ENCODE peak calls at places on chromosomes 3 and 15, in five cellular contexts. G, H, C, R and O are unnamed samples. For H3K4me1, the result is how much of the 10 kb centered on the place peaks cover.

GRCh38 chr3:18512007-18512406 is 86.9 kb upstream of the SATB1 start:
- DNase-seq in R (no peak), G (no peak), H (no peak), C (no peak), O (no peak)

GRCh38 chr15:47742742-47743141 is 25.4 kb downstream of the SEMA6D start:
- DNase-seq in C (no peak), R (no peak), G (no peak), H (no peak), O (no peak)

GRCh38 chr3:10693457-10693856 is 122.6 kb upstream of the SLC6A11 start:
- DNase-seq in C (no peak), H (no peak), G (no peak), R (no peak), O (no peak)

GRCh38 chr3:12831582-12831866 is 9.8 kb downstream of the RPL32 start:
- DNase-seq in H (no peak), R (no peak), G (no peak), C (no peak), O (no peak)

GRCh38 chr3:43086460-43087165 is 19.3 kb downstream of the POMGNT2 start:
- DNase-seq in G (no peak), H (no peak), R (no peak), C (no peak), O (no peak)

GRCh38 chr15:39018966-39019365 is 454.4 kb upstream of the RASGRP1 start:
- DNase-seq in C (no peak), R (no peak), G (no peak), H (no peak), O (no peak)

GRCh38 chr3:134527037-134527436 is 41.2 kb downstream of the CEP63 start:
- DNase-seq in C (peak), R (no peak), H (no peak), G (no peak), O (no peak)

GRCh38 chr3:165056510-165056909 is 21.8 kb downstream of the SI start:
- DNase-seq in C (peak), G (no peak), R (no peak), H (no peak), O (no peak)

GRCh38 chr15:38300395-38300794 is 47.8 kb downstream of the SPRED1 start:
- DNase-seq in C (no peak), R (no peak), G (no peak), H (no peak), O (no peak)

GRCh38 chr3:197023241-197023997 is 6.2 kb downstream of the MELTF start:
- DNase-seq in R (no peak), H (no peak), C (no peak), G (no peak), O (no peak)

GRCh38 chr3:77321646-77322045 is 281.7 kb downstream of the ROBO2 start:
- DNase-seq in H (no peak), G (no peak), C (no peak), R (no peak), O (no peak)

GRCh38 chr3:39125837-39126500 is 18.5 kb downstream of the TTC21A start:
- DNase-seq in R (no peak), C (no peak), H (no peak), G (peak), O (no peak)

GRCh38 chr3:129345281-129345680 is 66.6 kb downstream of the HMCES start:
- DNase-seq in H (no peak), R (no peak), C (no peak), G (no peak), O (no peak)

DNA sequence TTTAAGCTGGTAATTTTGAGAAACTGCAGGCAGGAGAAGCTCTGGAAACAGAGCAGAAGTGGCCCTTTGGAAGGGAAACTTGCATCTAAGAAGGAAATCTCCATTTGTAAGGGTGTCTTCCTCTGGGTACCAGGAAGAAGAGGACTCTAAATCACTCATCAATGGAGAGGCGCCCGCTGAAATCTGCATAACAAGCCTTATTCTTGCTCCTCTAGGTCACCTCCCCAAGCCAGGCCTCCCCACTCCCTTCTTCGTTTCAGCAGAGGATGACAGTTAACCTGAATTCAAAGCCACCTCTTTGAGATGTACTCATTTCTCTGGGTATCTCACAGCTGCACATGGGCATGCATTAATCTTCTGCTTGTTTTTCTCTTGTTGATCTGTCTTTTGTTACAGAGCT is 51.6 kb downstream of the GABRB3 start:
- DNase-seq in G (no peak), R (no peak), H (no peak), C (peak), O (no peak)
- H3K4me1 ChIP-seq in G (under half), R (under half), H (under half), C (under half), O (under half)

DNA sequence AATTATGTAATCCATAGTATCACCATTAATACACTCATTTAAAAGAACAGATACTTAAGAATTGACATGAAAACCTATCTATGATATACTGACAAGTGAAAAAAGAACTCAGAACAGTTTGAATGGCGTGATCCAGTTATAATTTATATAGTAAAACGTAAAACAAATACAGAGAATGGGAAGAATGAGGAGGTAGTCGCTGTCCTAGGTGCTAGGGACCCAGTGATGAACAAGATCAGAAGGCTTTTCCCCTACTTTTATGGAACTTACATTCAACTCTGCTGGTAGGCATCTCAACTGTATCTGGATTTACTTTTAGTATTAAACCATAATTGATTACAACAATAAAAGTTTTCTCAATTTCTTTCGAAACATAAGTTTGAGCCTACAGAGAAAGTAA is 31.8 kb downstream of the GSK3B start:
- DNase-seq in C (no peak), R (no peak), H (no peak), G (no peak), O (no peak)
- H3K4me1 ChIP-seq in C (under half), R (under half), H (under half), G (under half), O (under half)

GRCh38 chr15:41789237-41789636 is 15.0 kb downstream of the MAPKBP1 start:
- DNase-seq in H (no peak), C (no peak), G (no peak), R (no peak), O (no peak)

GRCh38 chr15:41790169-41790568 is 15.9 kb downstream of the MAPKBP1 start:
- DNase-seq in R (no peak), G (no peak), C (no peak), H (no peak), O (no peak)

GRCh38 chr15:41788262-41788661 is 14.0 kb downstream of the MAPKBP1 start:
- DNase-seq in H (no peak), C (no peak), R (no peak), G (no peak), O (no peak)

GRCh38 chr15:41790756-41791546 is 16.7 kb downstream of the MAPKBP1 start:
- DNase-seq in R (no peak), H (no peak), C (no peak), G (no peak), O (no peak)

DNA sequence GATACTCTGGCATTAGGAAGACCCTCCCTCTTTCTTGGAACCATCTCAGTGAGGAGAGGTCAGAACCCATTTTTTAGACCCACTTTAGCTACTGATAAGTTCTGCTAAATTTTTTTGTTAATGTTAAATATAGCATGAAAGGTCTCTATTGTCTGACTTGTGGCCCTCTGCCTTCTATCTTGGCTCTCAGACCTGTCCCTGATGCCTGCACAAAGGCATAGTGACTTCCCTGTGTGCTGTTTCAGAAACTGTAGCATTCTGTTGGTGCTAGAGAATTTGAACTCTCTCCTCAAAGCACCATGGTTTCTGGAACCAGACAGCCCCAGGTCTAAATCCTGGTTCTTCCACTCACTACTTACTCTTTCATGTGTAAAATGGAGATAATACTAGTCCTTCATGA is 15.4 kb downstream of the MAPKBP1 start:
- DNase-seq in C (no peak), R (no peak), G (no peak), H (no peak), O (no peak)
- H3K4me1 ChIP-seq in C (under half), R (under half), G (under half), H (under half), O (under half)

DNA sequence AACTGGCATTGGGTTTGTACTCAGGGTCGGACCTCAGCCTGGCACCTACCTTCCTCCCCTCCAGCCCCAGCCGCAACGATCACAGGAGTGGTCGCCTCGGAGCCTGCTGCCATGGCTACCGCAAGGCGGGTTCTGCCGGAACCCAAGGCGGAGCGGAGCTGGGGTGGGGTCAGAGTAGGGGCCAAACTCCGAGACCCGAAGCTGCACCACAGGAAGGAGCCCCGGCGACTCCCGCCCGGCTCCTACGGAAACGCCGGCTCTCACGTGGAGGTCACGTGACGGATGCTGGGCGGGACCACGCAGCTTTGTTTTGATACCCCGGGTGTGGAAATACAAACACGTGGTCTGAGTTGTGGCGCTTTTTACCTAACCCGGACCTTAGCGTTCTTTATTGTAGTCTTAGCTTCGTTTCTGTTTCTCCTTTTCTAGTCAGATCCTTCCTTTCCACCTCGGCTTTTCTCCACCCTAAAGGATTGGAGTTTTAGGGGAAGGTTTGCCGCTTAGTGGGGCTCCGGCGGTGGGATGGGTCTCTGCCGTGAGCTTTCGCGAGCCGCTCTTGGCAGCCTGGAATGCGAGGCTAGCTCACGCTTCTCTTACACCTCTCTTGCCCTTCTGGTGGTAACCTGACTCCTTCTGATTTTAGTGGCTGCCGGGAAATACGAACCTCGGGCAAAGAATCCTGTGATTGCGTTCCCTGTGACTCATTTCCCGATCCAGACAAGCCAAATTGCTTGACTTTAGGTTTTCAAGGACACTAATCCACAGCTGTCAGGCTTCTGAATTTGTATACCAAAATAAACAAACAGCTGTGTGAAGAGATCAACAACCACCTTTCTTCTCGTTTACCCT is at the start of gene HSPBAP1:
- DNase-seq in C (peak), H (peak), R (peak), G (peak), O (peak)
- H3K4me1 ChIP-seq in C (under half), H (under half), R (under half), G (under half), O (under half)

GRCh38 chr3:101270158-101270557 is 50.2 kb downstream of the IMPG2 start:
- DNase-seq in H (no peak), G (no peak), R (no peak), C (no peak), O (peak)
- H3K4me1 ChIP-seq in H (half or more), G (under half), R (under half), C (under half), O (under half)